ENCODE peak calls at places on chromosomes 4 and X, in nine cellular contexts. Q is C1 segment of cervical spinal cord; A is left kidney; S is progenitor cell of endocrine pancreas; Z is foreskin fibroblast; K is ureter; R is activated gamma-delta T cell treated with anti-CD3 and anti-CD28 coated beads, Interleukin-2, amount 50 U/mL, for 16 hours; L is fibroblast of lung; V is T-helper 2 cell. D is an unnamed sample.

GRCh38 chr4:82467442-82467841 is 37.1 kb downstream of the ENOPH1 start:
- DNase-seq in Q (no peak), A (no peak), S (no peak), Z (peak), K (no peak), R (no peak), L (no peak), V (no peak), D (no peak)

GRCh38 chrX:115589419-115589818 is 28.4 kb downstream of the PLS3 start:
- DNase-seq in Q (no peak), A (no peak), S (no peak), Z (no peak), K (no peak), R (no peak), L (no peak), V (no peak), D (no peak)

GRCh38 chrX:389021-389441 is 2.3 kb upstream of the PPP2R3B start:
- DNase-seq in Q (peak), A (no peak), S (no peak), Z (no peak), K (no peak), R (no peak), L (no peak), V (no peak), D (no peak)

GRCh38 chrX:145825896-145826295 is 8.3 kb downstream of the SLITRK2 start:
- DNase-seq in Q (no peak), A (peak), S (no peak), Z (no peak), K (no peak), R (no peak), L (no peak), V (peak), D (no peak)

GRCh38 chrX:54786972-54787371 is 11.1 kb downstream of the ITIH6 start:
- DNase-seq in Q (no peak), A (peak), S (no peak), Z (no peak), K (no peak), R (no peak), L (no peak), V (peak), D (no peak)

GRCh38 chr4:152431784-152432183 is 104.1 kb downstream of the FBXW7 start:
- DNase-seq in Q (no peak), A (no peak), S (no peak), Z (no peak), K (no peak), R (no peak), L (no peak), V (no peak), D (no peak)

GRCh38 chrX:119015407-119016242 is 41.2 kb downstream of the LONRF3 start:
- DNase-seq in Q (no peak), A (peak), S (no peak), Z (peak), K (peak), R (no peak), L (peak), V (no peak), D (no peak)

GRCh38 chr4:38190717-38191178 is 230.6 kb downstream of the PTTG2 start:
- DNase-seq in Q (no peak), A (peak), S (no peak), Z (peak), K (peak), R (no peak), L (peak), V (no peak), D (no peak)

GRCh38 chr4:140260227-140260626 is 106.2 kb upstream of the MAML3 start:
- DNase-seq in Q (no peak), A (no peak), S (no peak), Z (peak), K (no peak), R (no peak), L (peak), V (no peak), D (no peak)

GRCh38 chrX:97474933-97475332 is 591.2 kb downstream of the RPA4 start:
- DNase-seq in Q (no peak), A (no peak), S (no peak), Z (no peak), K (no peak), R (no peak), L (no peak), V (no peak), D (no peak)

GRCh38 chr4:98284640-98285046 is 23.5 kb downstream of the RAP1GDS1 start:
- DNase-seq in Q (no peak), A (peak), S (no peak), Z (peak), K (no peak), R (no peak), L (peak), V (no peak), D (no peak)

D was measured in effector CD4-positive, alpha-beta T cell.